ENCODE peak calls at places on chromosome 11, in four cellular contexts. One of them, this sample, is unnamed.
A peak's percentile ranks its signal among the peaks of the same experiment; 100 is the strongest.

GRCh38 chr11:11027271-11027670 is 169.4 kb upstream of the ZBED5 start:
- DNase-seq in activated CD4-positive, CD25-positive, alpha-beta regulatory T cell: no peak
- DNase-seq in CD4-positive, CD25-positive, alpha-beta regulatory T cell: no peak
- DNase-seq in EL: peak; percentile 84
- DNase-seq in this sample: no peak

GRCh38 chr11:71247551-71248250 is 4.7 kb downstream of the SHANK2 start:
- DNase-seq in activated CD4-positive, CD25-positive, alpha-beta regulatory T cell: no peak
- DNase-seq in CD4-positive, CD25-positive, alpha-beta regulatory T cell: no peak
- DNase-seq in EL: no peak
- DNase-seq in this sample: no peak

GRCh38 chr11:61971177-61972111 is 4.0 kb upstream of the FTH1 start:
- DNase-seq in CD4-positive, CD25-positive, alpha-beta regulatory T cell: no peak
- DNase-seq in EL: peak; percentile 99
- DNase-seq in activated CD4-positive, CD25-positive, alpha-beta regulatory T cell: peak; percentile 7
- DNase-seq in this sample: peak; percentile 80

GRCh38 chr11:108559904-108560303 is 33.7 kb downstream of the EXPH5 start:
- DNase-seq in EL: peak; percentile 70
- DNase-seq in activated CD4-positive, CD25-positive, alpha-beta regulatory T cell: no peak
- DNase-seq in CD4-positive, CD25-positive, alpha-beta regulatory T cell: no peak
- DNase-seq in this sample: no peak

GRCh38 chr11:7600205-7600775 is 73.0 kb downstream of the CYB5R2 start:
- DNase-seq in EL: peak; percentile 76
- DNase-seq in activated CD4-positive, CD25-positive, alpha-beta regulatory T cell: no peak
- DNase-seq in CD4-positive, CD25-positive, alpha-beta regulatory T cell: no peak
- DNase-seq in this sample: no peak

GRCh38 chr11:13924801-13925327 is 37.7 kb upstream of the SPON1 start:
- DNase-seq in activated CD4-positive, CD25-positive, alpha-beta regulatory T cell: no peak
- DNase-seq in EL: no peak
- DNase-seq in CD4-positive, CD25-positive, alpha-beta regulatory T cell: no peak
- DNase-seq in this sample: no peak

GRCh38 chr11:57667715-57668466 is at the start of gene ZDHHC5:
- DNase-seq in CD4-positive, CD25-positive, alpha-beta regulatory T cell: peak; percentile 100
- DNase-seq in activated CD4-positive, CD25-positive, alpha-beta regulatory T cell: peak; percentile 99
- DNase-seq in EL: peak; percentile 99
- DNase-seq in this sample: peak; percentile 98

GRCh38 chr11:58807358-58807757 is 37.1 kb downstream of the GLYATL2 start:
- DNase-seq in activated CD4-positive, CD25-positive, alpha-beta regulatory T cell: no peak
- DNase-seq in EL: no peak
- DNase-seq in CD4-positive, CD25-positive, alpha-beta regulatory T cell: no peak
- DNase-seq in this sample: no peak

GRCh38 chr11:4511846-4512245 is 29.4 kb downstream of the OR52K1 start:
- DNase-seq in EL: no peak
- DNase-seq in activated CD4-positive, CD25-positive, alpha-beta regulatory T cell: no peak
- DNase-seq in CD4-positive, CD25-positive, alpha-beta regulatory T cell: no peak
- DNase-seq in this sample: no peak

GRCh38 chr11:12123799-12124198 is 13.4 kb downstream of the MICAL2 start:
- DNase-seq in EL: no peak
- DNase-seq in CD4-positive, CD25-positive, alpha-beta regulatory T cell: no peak
- DNase-seq in activated CD4-positive, CD25-positive, alpha-beta regulatory T cell: no peak
- DNase-seq in this sample: no peak

GRCh38 chr11:123580557-123581275 is 73.7 kb downstream of the SCN3B start:
- DNase-seq in activated CD4-positive, CD25-positive, alpha-beta regulatory T cell: peak; percentile 14
- DNase-seq in CD4-positive, CD25-positive, alpha-beta regulatory T cell: peak; percentile 58
- DNase-seq in EL: peak; percentile 44
- DNase-seq in this sample: peak; percentile 68

GRCh38 chr11:10490398-10491232 is 35.6 kb downstream of the AMPD3 start:
- DNase-seq in CD4-positive, CD25-positive, alpha-beta regulatory T cell: no peak
- DNase-seq in activated CD4-positive, CD25-positive, alpha-beta regulatory T cell: no peak
- DNase-seq in EL: peak; percentile 99
- DNase-seq in this sample: no peak

GRCh38 chr11:130645164-130645859 is 196.9 kb downstream of the ADAMTS15 start:
- DNase-seq in activated CD4-positive, CD25-positive, alpha-beta regulatory T cell: no peak
- DNase-seq in CD4-positive, CD25-positive, alpha-beta regulatory T cell: no peak
- DNase-seq in EL: no peak
- DNase-seq in this sample: no peak

GRCh38 chr11:57345555-57346151 is 7.5 kb downstream of the P2RX3 start:
- DNase-seq in EL: peak; percentile 66
- DNase-seq in activated CD4-positive, CD25-positive, alpha-beta regulatory T cell: peak; percentile 37
- DNase-seq in CD4-positive, CD25-positive, alpha-beta regulatory T cell: peak; percentile 63
- DNase-seq in this sample: peak; percentile 68

GRCh38 chr11:68545796-68546195 is 85.2 kb downstream of the PPP6R3 start:
- DNase-seq in EL: no peak
- DNase-seq in CD4-positive, CD25-positive, alpha-beta regulatory T cell: no peak
- DNase-seq in activated CD4-positive, CD25-positive, alpha-beta regulatory T cell: no peak
- DNase-seq in this sample: no peak

GRCh38 chr11:69114362-69114761 is 41.4 kb upstream of the SMIM38 start:
- DNase-seq in EL: no peak
- DNase-seq in activated CD4-positive, CD25-positive, alpha-beta regulatory T cell: no peak
- DNase-seq in CD4-positive, CD25-positive, alpha-beta regulatory T cell: no peak
- DNase-seq in this sample: no peak

GRCh38 chr11:34160049-34160721 is 54.8 kb downstream of the NAT10 start:
- DNase-seq in CD4-positive, CD25-positive, alpha-beta regulatory T cell: no peak
- DNase-seq in activated CD4-positive, CD25-positive, alpha-beta regulatory T cell: no peak
- DNase-seq in EL: no peak
- DNase-seq in this sample: no peak

GRCh38 chr11:36141161-36141560 is 148.1 kb downstream of the COMMD9 start:
- DNase-seq in CD4-positive, CD25-positive, alpha-beta regulatory T cell: no peak
- DNase-seq in EL: no peak
- DNase-seq in activated CD4-positive, CD25-positive, alpha-beta regulatory T cell: no peak
- DNase-seq in this sample: no peak

GRCh38 chr11:126006068-126006467 is 56.6 kb downstream of the CDON start:
- DNase-seq in EL: no peak
- DNase-seq in activated CD4-positive, CD25-positive, alpha-beta regulatory T cell: no peak
- DNase-seq in CD4-positive, CD25-positive, alpha-beta regulatory T cell: no peak
- DNase-seq in this sample: no peak

GRCh38 chr11:32713496-32713895 is 81.0 kb downstream of the CCDC73 start:
- DNase-seq in CD4-positive, CD25-positive, alpha-beta regulatory T cell: no peak
- DNase-seq in EL: no peak
- DNase-seq in activated CD4-positive, CD25-positive, alpha-beta regulatory T cell: no peak
- DNase-seq in this sample: no peak

GRCh38 chr11:109241988-109242387 is 180.0 kb upstream of the C11orf87 start:
- DNase-seq in EL: no peak
- DNase-seq in CD4-positive, CD25-positive, alpha-beta regulatory T cell: no peak
- DNase-seq in activated CD4-positive, CD25-positive, alpha-beta regulatory T cell: no peak
- DNase-seq in this sample: no peak

GRCh38 chr11:117538256-117538655 is 210.6 kb downstream of the CEP164 start:
- DNase-seq in activated CD4-positive, CD25-positive, alpha-beta regulatory T cell: no peak
- DNase-seq in CD4-positive, CD25-positive, alpha-beta regulatory T cell: no peak
- DNase-seq in EL: no peak
- DNase-seq in this sample: no peak

GRCh38 chr11:34105957-34106504 is 602 bp downstream of the NAT10 start:
- DNase-seq in activated CD4-positive, CD25-positive, alpha-beta regulatory T cell: no peak
- DNase-seq in EL: no peak
- DNase-seq in CD4-positive, CD25-positive, alpha-beta regulatory T cell: no peak
- DNase-seq in this sample: no peak

GRCh38 chr11:117221775-117222517 is 9.9 kb downstream of the PCSK7 start:
- DNase-seq in activated CD4-positive, CD25-positive, alpha-beta regulatory T cell: no peak
- DNase-seq in EL: peak; percentile 45
- DNase-seq in CD4-positive, CD25-positive, alpha-beta regulatory T cell: no peak
- DNase-seq in this sample: no peak

GRCh38 chr11:128915148-128915519 is 24.0 kb downstream of the KCNJ5 start:
- DNase-seq in CD4-positive, CD25-positive, alpha-beta regulatory T cell: no peak
- DNase-seq in EL: no peak
- DNase-seq in activated CD4-positive, CD25-positive, alpha-beta regulatory T cell: no peak
- DNase-seq in this sample: no peak

GRCh38 chr11:72358461-72359405 is 75.6 kb downstream of the CLPB start:
- DNase-seq in CD4-positive, CD25-positive, alpha-beta regulatory T cell: no peak
- DNase-seq in activated CD4-positive, CD25-positive, alpha-beta regulatory T cell: no peak
- DNase-seq in EL: no peak
- DNase-seq in this sample: no peak

GRCh38 chr11:76785513-76785912 is 2.4 kb downstream of the TSKU start:
- DNase-seq in CD4-positive, CD25-positive, alpha-beta regulatory T cell: no peak
- DNase-seq in activated CD4-positive, CD25-positive, alpha-beta regulatory T cell: no peak
- DNase-seq in EL: no peak
- DNase-seq in this sample: no peak

GRCh38 chr11:116162541-116163230 is 610.1 kb downstream of the BUD13 start:
- DNase-seq in CD4-positive, CD25-positive, alpha-beta regulatory T cell: no peak
- DNase-seq in activated CD4-positive, CD25-positive, alpha-beta regulatory T cell: no peak
- DNase-seq in EL: no peak
- DNase-seq in this sample: no peak

GRCh38 chr11:28250192-28250591 is 142.0 kb downstream of the METTL15 start:
- DNase-seq in activated CD4-positive, CD25-positive, alpha-beta regulatory T cell: no peak
- DNase-seq in CD4-positive, CD25-positive, alpha-beta regulatory T cell: no peak
- DNase-seq in EL: no peak
- DNase-seq in this sample: no peak

GRCh38 chr11:95923441-95923729 is 522 bp downstream of the MTMR2 start:
- DNase-seq in EL: no peak
- DNase-seq in CD4-positive, CD25-positive, alpha-beta regulatory T cell: no peak
- DNase-seq in activated CD4-positive, CD25-positive, alpha-beta regulatory T cell: no peak
- DNase-seq in this sample: no peak

GRCh38 chr11:113697798-113698407 is 8.2 kb downstream of the TMPRSS5 start:
- DNase-seq in CD4-positive, CD25-positive, alpha-beta regulatory T cell: no peak
- DNase-seq in EL: no peak
- DNase-seq in activated CD4-positive, CD25-positive, alpha-beta regulatory T cell: no peak
- DNase-seq in this sample: no peak

This sample was measured in mesothelial cell of epicardium.